ENCODE peak calls at places on chromosomes 11 and 22, in nine cellular contexts. C, Y, A, U, P, H, Z, E and T are unnamed samples.
A peak's percentile ranks its signal among the peaks of the same experiment; 100 is the strongest.

GRCh38 chr22:29833392-29833949 is 4.6 kb downstream of the ASCC2 start:
- DNase-seq in C (no peak), Y (no peak), A (no peak), U (no peak), P (no peak), H (no peak), Z (no peak), E (no peak), T (peak; percentile 41)

GRCh38 chr11:3155691-3156258 is 9.3 kb downstream of the OSBPL5 start:
- DNase-seq in C (no peak), Y (no peak), A (no peak), U (no peak), P (peak; percentile 40), H (peak; percentile 6), Z (no peak), E (peak; percentile 21), T (peak; percentile 43)

GRCh38 chr11:79321282-79321681 is 119.5 kb downstream of the TENM4 start:
- DNase-seq in C (no peak), Y (no peak), A (no peak), U (no peak), P (peak; percentile 83), H (no peak), Z (no peak), E (no peak), T (no peak)

GRCh38 chr11:68021167-68021787 is 9.2 kb upstream of the NDUFS8 start:
- DNase-seq in C (peak; percentile 67), Y (peak; percentile 57), A (no peak), U (peak; percentile 65), P (no peak), H (peak; percentile 60), Z (no peak), E (no peak), T (no peak)

GRCh38 chr22:48886604-48887393 is 940.9 kb downstream of the BRD1 start:
- DNase-seq in C (no peak), Y (no peak), A (no peak), U (no peak), P (no peak), H (no peak), Z (no peak), E (no peak), T (no peak)

GRCh38 chr22:20089977-20090729 is 10.1 kb downstream of the DGCR8 start:
- DNase-seq in C (no peak), Y (no peak), A (no peak), U (no peak), P (no peak), H (no peak), Z (no peak), E (no peak), T (no peak)

GRCh38 chr11:9808943-9809342 is 145.1 kb downstream of the SWAP70 start:
- DNase-seq in C (peak; percentile 77), Y (no peak), A (no peak), U (no peak), P (no peak), H (no peak), Z (no peak), E (no peak), T (peak; percentile 66)

GRCh38 chr22:32202539-32203180 is 2.2 kb downstream of the RFPL2 start:
- DNase-seq in C (peak; percentile 76), Y (peak; percentile 40), A (no peak), U (peak; percentile 84), P (peak; percentile 16), H (peak; percentile 71), Z (no peak), E (no peak), T (peak; percentile 40)

GRCh38 chr11:126328444-126328843 is 24.6 kb downstream of the DCPS start:
- DNase-seq in C (no peak), Y (no peak), A (no peak), U (no peak), P (no peak), H (no peak), Z (no peak), E (no peak), T (no peak)

GRCh38 chr11:1451781-1452470 is 34.7 kb downstream of the MOB2 start:
- DNase-seq in C (no peak), Y (no peak), A (no peak), U (no peak), P (no peak), H (no peak), Z (no peak), E (no peak), T (no peak)

GRCh38 chr11:1454576-1454975 is 32.0 kb downstream of the MOB2 start:
- DNase-seq in C (no peak), Y (no peak), A (no peak), U (no peak), P (no peak), H (no peak), Z (no peak), E (no peak), T (no peak)

GRCh38 chr11:1452744-1453143 is 33.8 kb downstream of the MOB2 start:
- DNase-seq in C (no peak), Y (no peak), A (no peak), U (no peak), P (no peak), H (no peak), Z (no peak), E (no peak), T (no peak)

GRCh38 chr11:1455032-1455762 is 31.4 kb downstream of the MOB2 start:
- DNase-seq in C (no peak), Y (no peak), A (no peak), U (no peak), P (no peak), H (no peak), Z (no peak), E (no peak), T (no peak)

DNA sequence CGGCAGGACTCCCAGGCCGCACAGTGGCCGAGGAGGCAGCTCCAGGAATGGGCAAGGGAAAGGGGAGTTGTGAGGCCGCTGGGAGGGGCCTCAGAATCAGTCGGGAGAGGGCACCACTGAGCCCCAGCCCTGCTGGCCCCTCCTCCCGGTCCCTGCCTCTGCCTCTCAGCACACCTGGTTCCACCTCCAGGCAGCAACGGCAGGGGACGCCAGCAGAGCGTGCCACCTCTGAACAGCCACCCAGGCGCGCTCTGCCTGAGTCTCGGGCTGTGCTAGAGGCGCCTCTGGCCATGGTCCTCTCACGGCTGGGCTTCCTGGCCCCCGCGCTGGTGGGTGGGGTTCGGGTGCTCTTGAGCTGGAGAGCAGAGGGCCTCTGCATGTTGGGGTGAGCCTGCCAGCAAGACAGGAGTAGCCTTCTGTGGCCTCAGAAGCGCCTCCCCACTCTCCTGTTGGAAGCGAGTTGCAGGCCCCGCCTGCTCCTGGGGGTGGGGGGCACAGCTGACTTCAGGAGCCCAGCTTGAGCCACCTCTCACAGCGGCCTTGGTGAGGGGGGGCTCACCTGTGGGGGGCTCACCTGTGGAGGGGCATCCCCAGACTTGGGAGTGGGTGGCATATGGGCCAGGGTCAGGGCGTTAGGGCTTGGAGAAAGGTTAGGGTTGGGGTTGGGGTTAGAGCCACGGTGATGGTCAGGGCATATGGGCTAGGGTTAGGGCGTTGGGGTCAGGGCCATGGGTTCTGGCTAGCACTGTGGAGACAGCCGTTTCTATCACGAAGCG is 32.8 kb downstream of the MOB2 start:
- DNase-seq in C (peak; percentile 73), Y (no peak), A (no peak), U (peak; percentile 85), P (no peak), H (peak; percentile 66), Z (no peak), E (no peak), T (peak; percentile 64)
- TF ChIP-seq CTCF in C (peak; percentile 46), Y (peak; percentile 50), A (no peak), U (peak; percentile 62), P (no peak), H (peak; percentile 22), Z (peak; percentile 11), E (peak; percentile 18), T (no peak)

GRCh38 chr11:75277991-75278790 is 37.6 kb downstream of the TPBGL start:
- DNase-seq in C (no peak), Y (no peak), A (no peak), U (no peak), P (no peak), H (no peak), Z (no peak), E (peak; percentile 14), T (no peak)

GRCh38 chr11:75277211-75277805 is 36.7 kb downstream of the TPBGL start:
- DNase-seq in C (no peak), Y (peak; percentile 3), A (no peak), U (no peak), P (no peak), H (no peak), Z (no peak), E (peak; percentile 7), T (no peak)

GRCh38 chr11:75279273-75279672 is 38.7 kb downstream of the TPBGL start:
- DNase-seq in C (peak; percentile 41), Y (no peak), A (no peak), U (peak; percentile 40), P (no peak), H (no peak), Z (no peak), E (no peak), T (no peak)

GRCh38 chr11:75275581-75275980 is 35.0 kb downstream of the TPBGL start:
- DNase-seq in C (no peak), Y (peak; percentile 11), A (no peak), U (peak; percentile 62), P (no peak), H (peak; percentile 65), Z (no peak), E (peak; percentile 10), T (no peak)

DNA sequence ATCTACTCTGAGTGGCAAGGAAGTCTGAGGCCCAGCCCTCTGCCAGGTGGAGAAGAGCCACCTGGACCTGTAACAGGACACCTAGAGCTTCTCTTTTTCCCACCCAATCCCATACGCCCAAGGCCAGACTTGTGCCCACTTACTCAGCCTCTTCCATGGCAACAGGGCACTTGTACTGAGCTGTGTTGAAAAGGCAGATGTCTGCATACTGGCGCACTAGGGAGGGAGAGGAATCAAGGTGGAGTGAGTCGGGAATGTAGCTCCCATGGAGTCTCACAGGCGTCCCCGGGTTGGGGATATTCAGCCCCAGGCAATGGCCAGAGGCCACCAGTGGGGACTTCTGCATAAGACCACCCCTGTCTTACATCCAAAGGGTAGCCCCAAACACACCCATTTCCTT is 36.1 kb downstream of the TPBGL start:
- DNase-seq in C (no peak), Y (peak; percentile 6), A (no peak), U (peak; percentile 32), P (no peak), H (no peak), Z (no peak), E (peak; percentile 2), T (no peak)
- H3K36me3 ChIP-seq in C (no peaks in the 10 kb centered on the region), Y (no peaks in the 10 kb centered on the region), A (peaks cover 46% of the 10 kb centered on the region), U (no peaks in the 10 kb centered on the region), P (peaks cover 1% of the 10 kb centered on the region), H (no peaks in the 10 kb centered on the region), Z (no peaks in the 10 kb centered on the region), E (no peaks in the 10 kb centered on the region), T (no peaks in the 10 kb centered on the region)

GRCh38 chr11:131511794-131512193 is 141.4 kb downstream of the NTM start:
- DNase-seq in C (peak; percentile 72), Y (peak; percentile 68), A (no peak), U (peak; percentile 91), P (no peak), H (peak; percentile 42), Z (peak; percentile 27), E (no peak), T (peak; percentile 25)
- TF ChIP-seq CTCF in C (peak; percentile 82), Y (peak; percentile 48), A (peak; percentile 28), U (peak; percentile 94), P (peak; percentile 25), H (peak; percentile 52), Z (peak; percentile 15), E (no peak), T (peak; percentile 58)

DNA sequence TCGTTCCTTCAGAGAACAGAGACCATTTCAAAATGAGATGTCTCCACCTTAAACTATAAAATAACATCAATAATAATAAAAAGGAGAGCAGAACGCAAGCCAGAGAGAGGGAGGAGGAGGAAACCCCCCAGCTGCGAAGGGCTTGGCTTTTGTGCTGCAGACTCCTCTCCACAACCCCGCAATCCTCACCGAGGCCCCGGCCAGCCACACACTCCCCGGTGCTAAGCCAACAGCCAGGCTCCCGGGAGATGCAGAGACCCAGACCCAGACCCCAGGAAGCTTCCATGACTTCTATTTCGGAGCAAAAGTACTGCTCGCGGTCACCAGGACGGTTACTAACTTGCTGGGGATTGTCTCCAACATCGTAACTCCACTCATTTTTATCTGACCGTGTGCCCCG is 10.6 kb downstream of the PHF21B start:
- DNase-seq in C (no peak), Y (no peak), A (no peak), U (no peak), P (no peak), H (no peak), Z (no peak), E (no peak), T (no peak)
- H3K36me3 ChIP-seq in C (no peaks in the 10 kb centered on the region), Y (no peaks in the 10 kb centered on the region), A (no peaks in the 10 kb centered on the region), U (peaks cover 22% of the 10 kb centered on the region), P (no peaks in the 10 kb centered on the region), H (no peaks in the 10 kb centered on the region), Z (no peaks in the 10 kb centered on the region), E (no peaks in the 10 kb centered on the region), T (no peaks in the 10 kb centered on the region)